ENCODE peak calls at places on chromosome 19, in ten cellular contexts. One of them, this sample, is unnamed.

GRCh38 chr19:27654266-27654990 is 1558.5 kb downstream of the UQCRFS1 start:
- DNase-seq in IMR-90: no peak
- DNase-seq in astrocyte: no peak
- DNase-seq in HepG2: no peak
- DNase-seq in endodermal cell: no peak
- DNase-seq in mammary epithelial cell: no peak
- DNase-seq in H1: no peak
- DNase-seq in SK-N-SH: no peak
- DNase-seq in fibroblast of lung: no peak
- DNase-seq in neural progenitor cell: no peak
- DNase-seq in this sample: no peak

GRCh38 chr19:49997709-49998108 is 27.5 kb downstream of the VRK3 start:
- DNase-seq in IMR-90: peak
- DNase-seq in astrocyte: no peak
- DNase-seq in HepG2: peak
- DNase-seq in endodermal cell: peak
- DNase-seq in mammary epithelial cell: peak
- DNase-seq in H1: no peak
- DNase-seq in SK-N-SH: peak
- DNase-seq in fibroblast of lung: peak
- DNase-seq in neural progenitor cell: peak
- DNase-seq in this sample: no peak

GRCh38 chr19:3270908-3271307 is 46.4 kb downstream of the CELF5 start:
- DNase-seq in IMR-90: peak
- DNase-seq in astrocyte: peak
- DNase-seq in HepG2: peak
- DNase-seq in endodermal cell: peak
- DNase-seq in mammary epithelial cell: peak
- DNase-seq in H1: no peak
- DNase-seq in SK-N-SH: peak
- DNase-seq in fibroblast of lung: peak
- DNase-seq in neural progenitor cell: peak
- DNase-seq in this sample: no peak

GRCh38 chr19:17871878-17872250 is at the start of gene SLC5A5:
- DNase-seq in IMR-90: no peak
- DNase-seq in astrocyte: no peak
- DNase-seq in HepG2: no peak
- DNase-seq in endodermal cell: peak
- DNase-seq in mammary epithelial cell: no peak
- DNase-seq in H1: no peak
- DNase-seq in SK-N-SH: peak
- DNase-seq in fibroblast of lung: no peak
- DNase-seq in neural progenitor cell: peak
- DNase-seq in this sample: no peak

GRCh38 chr19:8322638-8322997 is 1.3 kb downstream of the RPS28 start:
- DNase-seq in IMR-90: no peak
- DNase-seq in astrocyte: no peak
- DNase-seq in HepG2: no peak
- DNase-seq in endodermal cell: no peak
- DNase-seq in mammary epithelial cell: no peak
- DNase-seq in H1: no peak
- DNase-seq in SK-N-SH: no peak
- DNase-seq in fibroblast of lung: no peak
- DNase-seq in neural progenitor cell: no peak
- DNase-seq in this sample: no peak

GRCh38 chr19:46015961-46016425 is 6.9 kb downstream of the PGLYRP1 start:
- DNase-seq in IMR-90: no peak
- DNase-seq in astrocyte: no peak
- DNase-seq in HepG2: no peak
- DNase-seq in endodermal cell: peak
- DNase-seq in mammary epithelial cell: no peak
- DNase-seq in H1: no peak
- DNase-seq in SK-N-SH: peak
- DNase-seq in fibroblast of lung: no peak
- DNase-seq in neural progenitor cell: peak
- DNase-seq in this sample: no peak

GRCh38 chr19:28049875-28050274 is 1163.1 kb downstream of the UQCRFS1 start:
- DNase-seq in IMR-90: no peak
- DNase-seq in astrocyte: no peak
- DNase-seq in HepG2: no peak
- DNase-seq in endodermal cell: peak
- DNase-seq in mammary epithelial cell: no peak
- DNase-seq in H1: no peak
- DNase-seq in SK-N-SH: no peak
- DNase-seq in fibroblast of lung: no peak
- DNase-seq in neural progenitor cell: no peak
- DNase-seq in this sample: no peak

GRCh38 chr19:29622191-29623070 is 16.3 kb downstream of the POP4 start:
- DNase-seq in IMR-90: no peak
- DNase-seq in astrocyte: no peak
- DNase-seq in HepG2: no peak
- DNase-seq in endodermal cell: peak
- DNase-seq in mammary epithelial cell: no peak
- DNase-seq in H1: no peak
- DNase-seq in SK-N-SH: peak
- DNase-seq in fibroblast of lung: no peak
- DNase-seq in neural progenitor cell: peak
- DNase-seq in this sample: no peak

GRCh38 chr19:9863759-9864158 is 28.6 kb downstream of the PIN1 start:
- DNase-seq in IMR-90: no peak
- DNase-seq in astrocyte: no peak
- DNase-seq in HepG2: no peak
- DNase-seq in endodermal cell: no peak
- DNase-seq in mammary epithelial cell: no peak
- DNase-seq in H1: no peak
- DNase-seq in SK-N-SH: no peak
- DNase-seq in fibroblast of lung: no peak
- DNase-seq in neural progenitor cell: no peak
- DNase-seq in this sample: no peak

GRCh38 chr19:33440241-33440640 is 66.7 kb downstream of the CEBPG start:
- DNase-seq in IMR-90: no peak
- DNase-seq in astrocyte: no peak
- DNase-seq in HepG2: no peak
- DNase-seq in endodermal cell: no peak
- DNase-seq in mammary epithelial cell: no peak
- DNase-seq in H1: no peak
- DNase-seq in SK-N-SH: no peak
- DNase-seq in fibroblast of lung: no peak
- DNase-seq in neural progenitor cell: no peak
- DNase-seq in this sample: no peak

GRCh38 chr19:1037553-1038115 is 2.3 kb upstream of the ABCA7 start:
- DNase-seq in IMR-90: no peak
- DNase-seq in astrocyte: no peak
- DNase-seq in HepG2: no peak
- DNase-seq in endodermal cell: peak
- DNase-seq in mammary epithelial cell: no peak
- DNase-seq in H1: no peak
- DNase-seq in SK-N-SH: no peak
- DNase-seq in fibroblast of lung: no peak
- DNase-seq in neural progenitor cell: no peak
- DNase-seq in this sample: no peak
- H3K9ac ChIP-seq in IMR-90: no peak
- H3K9ac ChIP-seq in astrocyte: no peak
- H3K9ac ChIP-seq in HepG2: no peak
- H3K9ac ChIP-seq in endodermal cell: no peak
- H3K9ac ChIP-seq in mammary epithelial cell: no peak
- H3K9ac ChIP-seq in H1: no peak
- H3K9ac ChIP-seq in SK-N-SH: no peak
- H3K9ac ChIP-seq in fibroblast of lung: no peak
- H3K9ac ChIP-seq in neural progenitor cell: no peak
- H3K9ac ChIP-seq in this sample: no peak

GRCh38 chr19:13100871-13101589 is 1.6 kb downstream of the LYL1 start:
- DNase-seq in IMR-90: no peak
- DNase-seq in astrocyte: no peak
- DNase-seq in HepG2: no peak
- DNase-seq in endodermal cell: no peak
- DNase-seq in mammary epithelial cell: no peak
- DNase-seq in H1: no peak
- DNase-seq in SK-N-SH: no peak
- DNase-seq in fibroblast of lung: no peak
- DNase-seq in neural progenitor cell: no peak
- DNase-seq in this sample: no peak
- TF ChIP-seq CTCF in IMR-90: peak
- TF ChIP-seq CTCF in astrocyte: no peak
- TF ChIP-seq CTCF in HepG2: peak
- TF ChIP-seq CTCF in endodermal cell: peak
- TF ChIP-seq CTCF in mammary epithelial cell: peak
- TF ChIP-seq CTCF in H1: peak
- TF ChIP-seq CTCF in SK-N-SH: peak
- TF ChIP-seq CTCF in fibroblast of lung: peak
- TF ChIP-seq CTCF in neural progenitor cell: peak
- TF ChIP-seq CTCF in this sample: no peak

GRCh38 chr19:14147797-14148605 is 11.6 kb upstream of the ASF1B start:
- DNase-seq in IMR-90: peak
- DNase-seq in astrocyte: peak
- DNase-seq in HepG2: peak
- DNase-seq in endodermal cell: peak
- DNase-seq in mammary epithelial cell: peak
- DNase-seq in H1: no peak
- DNase-seq in SK-N-SH: peak
- DNase-seq in fibroblast of lung: peak
- DNase-seq in neural progenitor cell: peak
- DNase-seq in this sample: peak

GRCh38 chr19:14149509-14149994 is 13.2 kb upstream of the ASF1B start:
- DNase-seq in IMR-90: no peak
- DNase-seq in astrocyte: no peak
- DNase-seq in HepG2: no peak
- DNase-seq in endodermal cell: no peak
- DNase-seq in mammary epithelial cell: no peak
- DNase-seq in H1: no peak
- DNase-seq in SK-N-SH: peak
- DNase-seq in fibroblast of lung: peak
- DNase-seq in neural progenitor cell: no peak
- DNase-seq in this sample: peak

GRCh38 chr19:14149011-14149410 is 12.6 kb upstream of the ASF1B start:
- DNase-seq in IMR-90: no peak
- DNase-seq in astrocyte: no peak
- DNase-seq in HepG2: no peak
- DNase-seq in endodermal cell: no peak
- DNase-seq in mammary epithelial cell: no peak
- DNase-seq in H1: no peak
- DNase-seq in SK-N-SH: no peak
- DNase-seq in fibroblast of lung: no peak
- DNase-seq in neural progenitor cell: no peak
- DNase-seq in this sample: peak

GRCh38 chr19:14145381-14145780 is 9.0 kb upstream of the ASF1B start:
- DNase-seq in IMR-90: no peak
- DNase-seq in astrocyte: no peak
- DNase-seq in HepG2: no peak
- DNase-seq in endodermal cell: no peak
- DNase-seq in mammary epithelial cell: no peak
- DNase-seq in H1: no peak
- DNase-seq in SK-N-SH: peak
- DNase-seq in fibroblast of lung: no peak
- DNase-seq in neural progenitor cell: no peak
- DNase-seq in this sample: no peak

DNA sequence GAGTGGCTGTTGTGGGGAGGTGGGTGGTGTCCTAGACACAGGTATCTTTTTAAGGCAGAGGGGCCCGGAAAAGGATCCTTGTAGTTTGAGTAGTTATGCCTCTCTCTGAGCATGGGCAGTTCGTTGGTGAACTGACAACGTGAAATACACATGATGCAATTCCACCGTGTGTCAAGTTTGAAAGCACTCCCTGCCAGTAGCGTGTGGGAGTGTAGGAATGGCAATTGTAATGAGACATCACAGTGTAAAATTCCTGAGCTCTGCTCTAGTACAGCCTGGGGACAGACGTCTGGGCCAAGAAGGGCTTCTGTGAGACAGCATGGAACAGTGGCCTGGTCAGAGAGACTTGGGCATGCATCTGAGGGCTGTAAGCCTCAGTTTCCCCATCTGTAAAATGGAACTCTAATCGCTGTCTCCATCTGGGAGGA is 10.4 kb upstream of the ASF1B start:
- DNase-seq in IMR-90: peak
- DNase-seq in astrocyte: peak
- DNase-seq in HepG2: no peak
- DNase-seq in endodermal cell: no peak
- DNase-seq in mammary epithelial cell: peak
- DNase-seq in H1: no peak
- DNase-seq in SK-N-SH: no peak
- DNase-seq in fibroblast of lung: peak
- DNase-seq in neural progenitor cell: no peak
- DNase-seq in this sample: no peak
- H3K9ac ChIP-seq in IMR-90: no peak
- H3K9ac ChIP-seq in astrocyte: no peak
- H3K9ac ChIP-seq in HepG2: no peak
- H3K9ac ChIP-seq in endodermal cell: no peak
- H3K9ac ChIP-seq in mammary epithelial cell: no peak
- H3K9ac ChIP-seq in H1: no peak
- H3K9ac ChIP-seq in SK-N-SH: no peak
- H3K9ac ChIP-seq in fibroblast of lung: no peak
- H3K9ac ChIP-seq in neural progenitor cell: no peak
- H3K9ac ChIP-seq in this sample: no peak

GRCh38 chr19:43439183-43440063 is 24.7 kb downstream of the TEX101 start:
- DNase-seq in IMR-90: no peak
- DNase-seq in astrocyte: peak
- DNase-seq in HepG2: peak
- DNase-seq in endodermal cell: no peak
- DNase-seq in mammary epithelial cell: peak
- DNase-seq in H1: no peak
- DNase-seq in SK-N-SH: no peak
- DNase-seq in fibroblast of lung: peak
- DNase-seq in neural progenitor cell: no peak
- DNase-seq in this sample: no peak

GRCh38 chr19:43445426-43445825 is 20.0 kb downstream of the LYPD3 start:
- DNase-seq in IMR-90: no peak
- DNase-seq in astrocyte: no peak
- DNase-seq in HepG2: no peak
- DNase-seq in endodermal cell: no peak
- DNase-seq in mammary epithelial cell: no peak
- DNase-seq in H1: no peak
- DNase-seq in SK-N-SH: no peak
- DNase-seq in fibroblast of lung: no peak
- DNase-seq in neural progenitor cell: no peak
- DNase-seq in this sample: no peak

GRCh38 chr19:43438291-43439162 is 23.8 kb downstream of the TEX101 start:
- DNase-seq in IMR-90: peak
- DNase-seq in astrocyte: peak
- DNase-seq in HepG2: no peak
- DNase-seq in endodermal cell: no peak
- DNase-seq in mammary epithelial cell: peak
- DNase-seq in H1: no peak
- DNase-seq in SK-N-SH: peak
- DNase-seq in fibroblast of lung: peak
- DNase-seq in neural progenitor cell: no peak
- DNase-seq in this sample: peak

GRCh38 chr19:43444531-43445340 is 20.7 kb downstream of the LYPD3 start:
- DNase-seq in IMR-90: no peak
- DNase-seq in astrocyte: no peak
- DNase-seq in HepG2: no peak
- DNase-seq in endodermal cell: no peak
- DNase-seq in mammary epithelial cell: no peak
- DNase-seq in H1: no peak
- DNase-seq in SK-N-SH: no peak
- DNase-seq in fibroblast of lung: no peak
- DNase-seq in neural progenitor cell: no peak
- DNase-seq in this sample: no peak

DNA sequence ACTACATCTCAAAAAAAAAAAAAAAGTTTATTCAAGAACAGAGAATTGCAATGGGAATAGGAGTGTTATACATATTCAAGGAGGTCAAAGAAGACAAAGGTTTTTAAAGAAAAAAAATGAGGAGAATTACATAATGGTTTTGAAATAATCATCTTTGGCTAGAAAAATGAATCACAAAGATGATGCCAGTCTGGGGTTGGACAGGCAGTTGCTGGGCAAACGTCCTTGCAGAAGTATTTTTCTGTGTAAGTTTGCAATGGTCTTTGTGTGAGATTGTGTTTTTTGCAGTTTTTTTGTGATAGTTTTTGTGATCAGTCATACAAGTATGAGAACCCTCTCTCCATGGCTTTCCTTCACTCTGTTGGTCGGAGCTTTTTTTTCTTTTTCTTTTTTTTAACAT is 23.7 kb downstream of the LYPD3 start:
- DNase-seq in IMR-90: no peak
- DNase-seq in astrocyte: no peak
- DNase-seq in HepG2: no peak
- DNase-seq in endodermal cell: no peak
- DNase-seq in mammary epithelial cell: no peak
- DNase-seq in H1: no peak
- DNase-seq in SK-N-SH: no peak
- DNase-seq in fibroblast of lung: no peak
- DNase-seq in neural progenitor cell: no peak
- DNase-seq in this sample: no peak
- TF ChIP-seq CTCF in IMR-90: no peak
- TF ChIP-seq CTCF in astrocyte: no peak
- TF ChIP-seq CTCF in HepG2: no peak
- TF ChIP-seq CTCF in endodermal cell: no peak
- TF ChIP-seq CTCF in mammary epithelial cell: no peak
- TF ChIP-seq CTCF in H1: no peak
- TF ChIP-seq CTCF in SK-N-SH: no peak
- TF ChIP-seq CTCF in fibroblast of lung: no peak
- TF ChIP-seq CTCF in neural progenitor cell: no peak
- TF ChIP-seq CTCF in this sample: no peak